ENCODE peak calls at places on chromosomes 5 and 9, in ten cellular contexts. One of them, this sample, is unnamed.

GRCh38 chr5:96649938-96650540 is 12.1 kb upstream of the CAST start:
- DNase-seq in stimulated activated naive CD4-positive, alpha-beta T cell: no peak
- DNase-seq in T-cell: no peak
- DNase-seq in CD4-positive, CD25-positive, alpha-beta regulatory T cell: no peak
- DNase-seq in caudate nucleus: no peak
- DNase-seq in activated CD8-positive, alpha-beta memory T cell treated with anti-CD3 and anti-CD28 coated beads, Interleukin-2, amount 50 U/mL, for 4 hours: no peak
- DNase-seq in RPMI8226: no peak
- DNase-seq in stimulated activated CD8-positive, alpha-beta memory T cell treated with anti-CD3 and anti-CD28 coated beads, Interleukin-15, amount 100 ng/mL, for 24 hours: no peak
- DNase-seq in amniotic stem cell: no peak
- DNase-seq in activated CD4-positive, alpha-beta T cell treated with anti-CD3 and anti-CD28 coated beads, Interleukin-2, amount 50 U/mL, for 48 hours: no peak
- DNase-seq in this sample: no peak

GRCh38 chr5:57825026-57825683 is 342.5 kb upstream of the ACTBL2 start:
- DNase-seq in activated CD8-positive, alpha-beta memory T cell treated with anti-CD3 and anti-CD28 coated beads, Interleukin-2, amount 50 U/mL, for 4 hours: no peak
- DNase-seq in caudate nucleus: no peak
- DNase-seq in RPMI8226: no peak
- DNase-seq in stimulated activated CD8-positive, alpha-beta memory T cell treated with anti-CD3 and anti-CD28 coated beads, Interleukin-15, amount 100 ng/mL, for 24 hours: no peak
- DNase-seq in activated CD4-positive, alpha-beta T cell treated with anti-CD3 and anti-CD28 coated beads, Interleukin-2, amount 50 U/mL, for 48 hours: no peak
- DNase-seq in stimulated activated naive CD4-positive, alpha-beta T cell: no peak
- DNase-seq in CD4-positive, CD25-positive, alpha-beta regulatory T cell: no peak
- DNase-seq in amniotic stem cell: peak; percentile 45
- DNase-seq in T-cell: no peak
- DNase-seq in this sample: no peak

GRCh38 chr5:11797132-11797531 is 107.1 kb downstream of the CTNND2 start:
- DNase-seq in stimulated activated naive CD4-positive, alpha-beta T cell: no peak
- DNase-seq in caudate nucleus: no peak
- DNase-seq in CD4-positive, CD25-positive, alpha-beta regulatory T cell: no peak
- DNase-seq in RPMI8226: no peak
- DNase-seq in amniotic stem cell: no peak
- DNase-seq in stimulated activated CD8-positive, alpha-beta memory T cell treated with anti-CD3 and anti-CD28 coated beads, Interleukin-15, amount 100 ng/mL, for 24 hours: no peak
- DNase-seq in activated CD8-positive, alpha-beta memory T cell treated with anti-CD3 and anti-CD28 coated beads, Interleukin-2, amount 50 U/mL, for 4 hours: no peak
- DNase-seq in activated CD4-positive, alpha-beta T cell treated with anti-CD3 and anti-CD28 coated beads, Interleukin-2, amount 50 U/mL, for 48 hours: no peak
- DNase-seq in T-cell: no peak
- DNase-seq in this sample: no peak

GRCh38 chr9:122016789-122017188 is 76.3 kb downstream of the TTLL11 start:
- DNase-seq in amniotic stem cell: no peak
- DNase-seq in activated CD8-positive, alpha-beta memory T cell treated with anti-CD3 and anti-CD28 coated beads, Interleukin-2, amount 50 U/mL, for 4 hours: no peak
- DNase-seq in caudate nucleus: peak; percentile 22
- DNase-seq in stimulated activated naive CD4-positive, alpha-beta T cell: no peak
- DNase-seq in CD4-positive, CD25-positive, alpha-beta regulatory T cell: no peak
- DNase-seq in activated CD4-positive, alpha-beta T cell treated with anti-CD3 and anti-CD28 coated beads, Interleukin-2, amount 50 U/mL, for 48 hours: no peak
- DNase-seq in stimulated activated CD8-positive, alpha-beta memory T cell treated with anti-CD3 and anti-CD28 coated beads, Interleukin-15, amount 100 ng/mL, for 24 hours: no peak
- DNase-seq in T-cell: no peak
- DNase-seq in RPMI8226: no peak
- DNase-seq in this sample: no peak

GRCh38 chr9:18857769-18858168 is 175.2 kb downstream of the SAXO1 start:
- DNase-seq in T-cell: no peak
- DNase-seq in caudate nucleus: no peak
- DNase-seq in RPMI8226: no peak
- DNase-seq in stimulated activated naive CD4-positive, alpha-beta T cell: no peak
- DNase-seq in amniotic stem cell: no peak
- DNase-seq in stimulated activated CD8-positive, alpha-beta memory T cell treated with anti-CD3 and anti-CD28 coated beads, Interleukin-15, amount 100 ng/mL, for 24 hours: no peak
- DNase-seq in CD4-positive, CD25-positive, alpha-beta regulatory T cell: no peak
- DNase-seq in activated CD8-positive, alpha-beta memory T cell treated with anti-CD3 and anti-CD28 coated beads, Interleukin-2, amount 50 U/mL, for 4 hours: no peak
- DNase-seq in activated CD4-positive, alpha-beta T cell treated with anti-CD3 and anti-CD28 coated beads, Interleukin-2, amount 50 U/mL, for 48 hours: no peak
- DNase-seq in this sample: no peak

GRCh38 chr9:97853844-97854695 is 1.0 kb downstream of the FOXE1 start:
- DNase-seq in T-cell: peak; percentile 41
- DNase-seq in CD4-positive, CD25-positive, alpha-beta regulatory T cell: no peak
- DNase-seq in activated CD8-positive, alpha-beta memory T cell treated with anti-CD3 and anti-CD28 coated beads, Interleukin-2, amount 50 U/mL, for 4 hours: peak; percentile 56
- DNase-seq in stimulated activated naive CD4-positive, alpha-beta T cell: peak; percentile 36
- DNase-seq in amniotic stem cell: no peak
- DNase-seq in RPMI8226: no peak
- DNase-seq in activated CD4-positive, alpha-beta T cell treated with anti-CD3 and anti-CD28 coated beads, Interleukin-2, amount 50 U/mL, for 48 hours: peak; percentile 63
- DNase-seq in caudate nucleus: no peak
- DNase-seq in stimulated activated CD8-positive, alpha-beta memory T cell treated with anti-CD3 and anti-CD28 coated beads, Interleukin-15, amount 100 ng/mL, for 24 hours: no peak
- DNase-seq in this sample: peak; percentile 27

GRCh38 chr5:8954801-8955200 is 591.1 kb downstream of the SEMA5A start:
- DNase-seq in T-cell: no peak
- DNase-seq in RPMI8226: no peak
- DNase-seq in caudate nucleus: no peak
- DNase-seq in stimulated activated CD8-positive, alpha-beta memory T cell treated with anti-CD3 and anti-CD28 coated beads, Interleukin-15, amount 100 ng/mL, for 24 hours: no peak
- DNase-seq in stimulated activated naive CD4-positive, alpha-beta T cell: no peak
- DNase-seq in amniotic stem cell: no peak
- DNase-seq in CD4-positive, CD25-positive, alpha-beta regulatory T cell: no peak
- DNase-seq in activated CD8-positive, alpha-beta memory T cell treated with anti-CD3 and anti-CD28 coated beads, Interleukin-2, amount 50 U/mL, for 4 hours: no peak
- DNase-seq in activated CD4-positive, alpha-beta T cell treated with anti-CD3 and anti-CD28 coated beads, Interleukin-2, amount 50 U/mL, for 48 hours: no peak
- DNase-seq in this sample: no peak

GRCh38 chr9:27117489-27118135 is 8.6 kb downstream of the TEK start:
- DNase-seq in amniotic stem cell: no peak
- DNase-seq in stimulated activated CD8-positive, alpha-beta memory T cell treated with anti-CD3 and anti-CD28 coated beads, Interleukin-15, amount 100 ng/mL, for 24 hours: no peak
- DNase-seq in caudate nucleus: no peak
- DNase-seq in T-cell: no peak
- DNase-seq in stimulated activated naive CD4-positive, alpha-beta T cell: no peak
- DNase-seq in activated CD8-positive, alpha-beta memory T cell treated with anti-CD3 and anti-CD28 coated beads, Interleukin-2, amount 50 U/mL, for 4 hours: no peak
- DNase-seq in activated CD4-positive, alpha-beta T cell treated with anti-CD3 and anti-CD28 coated beads, Interleukin-2, amount 50 U/mL, for 48 hours: no peak
- DNase-seq in CD4-positive, CD25-positive, alpha-beta regulatory T cell: no peak
- DNase-seq in RPMI8226: no peak
- DNase-seq in this sample: no peak

GRCh38 chr9:69829484-69829883 is 8.9 kb downstream of the CFAP95 start:
- DNase-seq in CD4-positive, CD25-positive, alpha-beta regulatory T cell: no peak
- DNase-seq in RPMI8226: no peak
- DNase-seq in amniotic stem cell: no peak
- DNase-seq in stimulated activated CD8-positive, alpha-beta memory T cell treated with anti-CD3 and anti-CD28 coated beads, Interleukin-15, amount 100 ng/mL, for 24 hours: no peak
- DNase-seq in stimulated activated naive CD4-positive, alpha-beta T cell: no peak
- DNase-seq in activated CD8-positive, alpha-beta memory T cell treated with anti-CD3 and anti-CD28 coated beads, Interleukin-2, amount 50 U/mL, for 4 hours: no peak
- DNase-seq in caudate nucleus: no peak
- DNase-seq in activated CD4-positive, alpha-beta T cell treated with anti-CD3 and anti-CD28 coated beads, Interleukin-2, amount 50 U/mL, for 48 hours: no peak
- DNase-seq in T-cell: no peak
- DNase-seq in this sample: no peak

GRCh38 chr9:136545065-136545965 is 533 bp downstream of the NOTCH1 start:
- DNase-seq in activated CD8-positive, alpha-beta memory T cell treated with anti-CD3 and anti-CD28 coated beads, Interleukin-2, amount 50 U/mL, for 4 hours: peak; percentile 57
- DNase-seq in RPMI8226: peak; percentile 49
- DNase-seq in CD4-positive, CD25-positive, alpha-beta regulatory T cell: peak; percentile 46
- DNase-seq in caudate nucleus: no peak
- DNase-seq in activated CD4-positive, alpha-beta T cell treated with anti-CD3 and anti-CD28 coated beads, Interleukin-2, amount 50 U/mL, for 48 hours: peak; percentile 69
- DNase-seq in T-cell: peak; percentile 38
- DNase-seq in stimulated activated naive CD4-positive, alpha-beta T cell: peak; percentile 38
- DNase-seq in amniotic stem cell: no peak
- DNase-seq in stimulated activated CD8-positive, alpha-beta memory T cell treated with anti-CD3 and anti-CD28 coated beads, Interleukin-15, amount 100 ng/mL, for 24 hours: peak; percentile 44
- DNase-seq in this sample: peak; percentile 42

This sample was measured in T-helper 9 cell.